ENCODE peak calls at places on chromosomes 16 and 17, in ten cellular contexts. E is IMR-90, M is GM04503, X is HS-27A, V is fibroblast of lung, G is NCI-H1105, C is colonic mucosa, B is mesenchymal stem cell, I is heart right ventricle, T is ureter. R is an unnamed sample.

GRCh38 chr16:14150796-14151195 is 79.7 kb downstream of the MRTFB start:
- DNase-seq in V (no peak), I (no peak), T (no peak), C (no peak), B (peak; percentile 30), E (no peak), G (no peak), X (no peak), M (no peak), R (no peak)

GRCh38 chr16:24430937-24431760 is 108.2 kb upstream of the RBBP6 start:
- DNase-seq in T (no peak), M (no peak), I (no peak), B (no peak), G (no peak), E (no peak), C (no peak), V (no peak), X (no peak), R (peak; percentile 73)

GRCh38 chr17:28641579-28641978 is 3.4 kb downstream of the BLTP2 start:
- DNase-seq in X (no peak), V (no peak), T (no peak), G (no peak), B (no peak), I (no peak), M (no peak), E (no peak), C (no peak), R (no peak)

GRCh38 chr16:1918890-1919679 is 870 bp upstream of the HS3ST6 start:
- DNase-seq in M (no peak), B (no peak), T (no peak), I (no peak), V (no peak), E (no peak), G (no peak), C (no peak), X (no peak), R (no peak)

GRCh38 chr17:72004011-72004427 is 116.8 kb upstream of the SOX9 start:
- DNase-seq in X (no peak), V (no peak), I (no peak), M (peak; percentile 31), E (no peak), C (no peak), T (no peak), B (no peak), G (no peak), R (no peak)

GRCh38 chr17:15922586-15922985 is 22.3 kb upstream of the ADORA2B start:
- DNase-seq in C (no peak), T (no peak), B (no peak), G (no peak), M (no peak), V (no peak), I (no peak), X (no peak), E (no peak), R (no peak)

GRCh38 chr17:75059369-75060345 is 12.6 kb downstream of the KCTD2 start:
- DNase-seq in G (no peak), T (no peak), E (peak; percentile 81), V (peak; percentile 84), M (peak; percentile 72), I (no peak), C (no peak), B (peak; percentile 78), X (no peak), R (no peak)

GRCh38 chr16:995087-995486 is 13.5 kb downstream of the SOX8 start:
- DNase-seq in B (peak; percentile 38), G (no peak), T (no peak), E (peak; percentile 24), X (no peak), C (no peak), M (no peak), I (no peak), V (peak; percentile 49), R (no peak)

GRCh38 chr16:57749101-57749692 is 13.6 kb downstream of the KATNB1 start:
- DNase-seq in G (no peak), X (no peak), C (no peak), B (no peak), V (no peak), M (no peak), T (no peak), E (no peak), I (no peak), R (no peak)

GRCh38 chr17:71649986-71650385 is 470.8 kb upstream of the SOX9 start:
- DNase-seq in V (peak; percentile 89), G (no peak), M (no peak), X (no peak), T (no peak), I (no peak), E (peak; percentile 86), C (no peak), B (peak; percentile 77), R (no peak)

GRCh38 chr16:78256686-78257375 is 157.4 kb downstream of the WWOX start:
- DNase-seq in M (no peak), B (peak; percentile 62), T (no peak), X (no peak), I (no peak), V (no peak), C (no peak), E (no peak), G (no peak), R (no peak)

GRCh38 chr17:57534863-57535651 is 210.0 kb downstream of the CCDC182 start:
- DNase-seq in B (peak; percentile 40), C (no peak), M (no peak), V (no peak), T (no peak), E (no peak), I (no peak), X (no peak), G (peak; percentile 51), R (no peak)

GRCh38 chr17:39357488-39357887 is 43.9 kb downstream of the FBXL20 start:
- DNase-seq in V (peak; percentile 22), I (no peak), X (no peak), M (no peak), T (no peak), G (no peak), B (no peak), E (peak; percentile 20), C (no peak), R (no peak)

GRCh38 chr17:80647746-80648145 is 103.1 kb downstream of the RPTOR start:
- DNase-seq in C (no peak), T (no peak), G (no peak), M (peak; percentile 82), X (peak; percentile 35), V (peak; percentile 86), E (peak; percentile 97), B (peak; percentile 93), I (no peak), R (no peak)

GRCh38 chr17:64133546-64134215 is 3.7 kb upstream of the ERN1 start:
- DNase-seq in C (no peak), E (peak; percentile 70), G (peak; percentile 30), B (peak; percentile 74), V (peak; percentile 79), I (no peak), T (no peak), X (no peak), M (no peak), R (peak; percentile 81)

GRCh38 chr16:19167710-19168172 is 299 bp upstream of the SYT17 start:
- DNase-seq in C (peak; percentile 79), X (no peak), E (peak; percentile 48), G (peak; percentile 57), I (peak; percentile 77), T (peak; percentile 77), M (no peak), B (peak; percentile 79), V (peak; percentile 72), R (peak; percentile 77)

GRCh38 chr17:42034059-42034458 is 14.2 kb downstream of the NKIRAS2 start:
- DNase-seq in C (no peak), G (no peak), I (no peak), X (no peak), T (no peak), V (no peak), M (no peak), E (no peak), B (no peak), R (peak; percentile 29)

GRCh38 chr17:34261568-34261967 is 6.5 kb downstream of the CCL2 start:
- DNase-seq in C (no peak), E (no peak), V (no peak), I (no peak), T (no peak), G (no peak), M (no peak), B (no peak), X (no peak), R (no peak)

GRCh38 chr16:11470676-11471415 is 115.9 kb downstream of the LITAF start:
- DNase-seq in I (no peak), C (no peak), E (peak; percentile 49), G (no peak), X (no peak), T (no peak), B (no peak), M (no peak), V (no peak), R (no peak)

GRCh38 chr17:78674156-78674555 is 97.0 kb upstream of the DNAH17 start:
- DNase-seq in G (no peak), M (no peak), V (no peak), X (no peak), C (no peak), B (no peak), T (no peak), E (no peak), I (no peak), R (no peak)

GRCh38 chr16:75322706-75323105 is 71.3 kb upstream of the BCAR1 start:
- DNase-seq in G (no peak), I (no peak), V (peak; percentile 42), E (peak; percentile 64), X (no peak), M (no peak), C (no peak), B (peak; percentile 66), T (no peak), R (no peak)

GRCh38 chr16:1002399-1003161 is 21.0 kb downstream of the SOX8 start:
- DNase-seq in E (peak; percentile 81), V (peak; percentile 89), T (peak; percentile 69), I (no peak), G (no peak), B (peak; percentile 80), C (peak; percentile 36), X (peak; percentile 38), M (peak; percentile 25), R (peak; percentile 9)

GRCh38 chr16:85706449-85707034 is 17.8 kb upstream of the GINS2 start:
- DNase-seq in V (no peak), X (no peak), G (no peak), B (no peak), C (no peak), I (no peak), M (no peak), E (no peak), T (no peak), R (no peak)

GRCh38 chr17:63442549-63443035 is 3.5 kb downstream of the CYB561 start:
- DNase-seq in C (no peak), E (no peak), T (no peak), V (no peak), B (no peak), G (no peak), X (no peak), I (no peak), M (no peak), R (peak; percentile 31)

GRCh38 chr16:3142327-3142726 is 7.5 kb downstream of the ZNF213 start:
- DNase-seq in X (no peak), E (no peak), V (no peak), C (no peak), B (no peak), G (no peak), I (no peak), T (no peak), M (no peak), R (no peak)

GRCh38 chr17:82267575-82268379 is 5.7 kb downstream of the CSNK1D start:
- DNase-seq in E (peak; percentile 96), C (peak; percentile 94), T (peak; percentile 91), B (peak; percentile 98), V (peak; percentile 96), I (peak; percentile 91), G (no peak), X (peak; percentile 58), M (peak; percentile 91), R (no peak)

GRCh38 chr16:85479972-85480726 is 133.0 kb upstream of the GSE1 start:
- DNase-seq in C (peak; percentile 72), M (no peak), I (peak; percentile 40), B (no peak), G (no peak), E (no peak), T (no peak), V (no peak), X (no peak), R (peak; percentile 64)

GRCh38 chr17:3724373-3725077 is 822 bp downstream of the HASPIN start:
- DNase-seq in M (no peak), G (no peak), B (peak; percentile 24), X (no peak), C (no peak), I (no peak), E (no peak), V (no peak), T (no peak), R (no peak)